ENCODE peak calls at places on chromosomes 13 and 19, in five cellular contexts. D is gastrocnemius medialis; P is CD8-positive, alpha-beta memory T cell; A is thoracic aorta; Z is ascending aorta. E is an unnamed sample. For H3K4me1, the result is how much of the 10 kb centered on the place peaks cover.

GRCh38 chr19:46355234-46355990 is 8.5 kb downstream of the PPP5C start:
- DNase-seq in D (no peak), P (no peak), A (no peak), Z (no peak), E (no peak)

GRCh38 chr19:51712461-51713081 is 11.2 kb downstream of the HAS1 start:
- DNase-seq in D (no peak), P (no peak), A (no peak), Z (peak), E (no peak)

GRCh38 chr13:90447735-90448103 is 899.8 kb upstream of the MIR17HG start:
- DNase-seq in D (no peak), P (no peak), A (no peak), Z (no peak), E (no peak)

GRCh38 chr13:113658836-113659235 is 838 bp upstream of the ATP4B start:
- DNase-seq in D (peak), P (no peak), A (no peak), Z (peak), E (peak)

GRCh38 chr13:67048793-67049150 is 181.4 kb downstream of the PCDH9 start:
- DNase-seq in D (no peak), P (no peak), A (no peak), Z (no peak), E (no peak)

GRCh38 chr19:45179063-45179847 is 671 bp downstream of the BLOC1S3 start:
- DNase-seq in D (no peak), P (peak), A (no peak), Z (no peak), E (peak)

GRCh38 chr19:6476155-6476895 is 5.3 kb downstream of the DENND1C start:
- DNase-seq in D (peak), P (peak), A (no peak), Z (no peak), E (peak)

GRCh38 chr13:76937416-76937815 is 10.9 kb upstream of the ACOD1 start:
- DNase-seq in D (no peak), P (no peak), A (no peak), Z (no peak), E (no peak)

GRCh38 chr19:52648336-52648990 is 10.3 kb upstream of the ZNF83 start:
- DNase-seq in D (no peak), P (no peak), A (no peak), Z (no peak), E (no peak)

GRCh38 chr19:1748115-1748702 is 5.1 kb upstream of the ONECUT3 start:
- DNase-seq in D (no peak), P (no peak), A (no peak), Z (no peak), E (no peak)

GRCh38 chr19:5628470-5628869 is 5.6 kb downstream of the SAFB start:
- DNase-seq in D (no peak), P (no peak), A (no peak), Z (no peak), E (no peak)

GRCh38 chr13:27393101-27393500 is 31.3 kb upstream of the GTF3A start:
- DNase-seq in D (no peak), P (no peak), A (no peak), Z (no peak), E (no peak)

GRCh38 chr13:30734434-30734833 is 909 bp upstream of the ALOX5AP start:
- DNase-seq in D (no peak), P (no peak), A (no peak), Z (no peak), E (no peak)

GRCh38 chr19:2813235-2814160 is 6.2 kb upstream of the ZNF554 start:
- DNase-seq in D (no peak), P (no peak), A (no peak), Z (no peak), E (no peak)

GRCh38 chr19:46009530-46010510 is 13.0 kb downstream of the PGLYRP1 start:
- DNase-seq in D (peak), P (peak), A (no peak), Z (peak), E (peak)

GRCh38 chr13:30464496-30465351 is 1.0 kb downstream of the HMGB1 start:
- DNase-seq in D (peak), P (peak), A (peak), Z (peak), E (peak)

GRCh38 chr13:113825851-113826250 is 38.0 kb downstream of the GAS6 start:
- DNase-seq in D (no peak), P (no peak), A (no peak), Z (no peak), E (no peak)

GRCh38 chr19:27972291-27973040 is 1240.5 kb downstream of the UQCRFS1 start:
- DNase-seq in D (no peak), P (no peak), A (no peak), Z (no peak), E (no peak)

GRCh38 chr13:48631441-48631840 is 22.3 kb upstream of the CYSLTR2 start:
- DNase-seq in D (no peak), P (no peak), A (no peak), Z (no peak), E (no peak)
- H3K4me1 ChIP-seq in D (under half), P (under half), A (under half), Z (under half), E (under half)

GRCh38 chr19:8640402-8641004 is 10.1 kb downstream of the NFILZ start:
- DNase-seq in D (peak), P (no peak), A (no peak), Z (peak), E (peak)

GRCh38 chr19:8641221-8641907 is 10.9 kb downstream of the NFILZ start:
- DNase-seq in D (no peak), P (no peak), A (no peak), Z (no peak), E (no peak)

GRCh38 chr19:8641908-8642547 is 11.6 kb downstream of the NFILZ start:
- DNase-seq in D (no peak), P (no peak), A (no peak), Z (no peak), E (no peak)

GRCh38 chr19:8639821-8640401 is 9.5 kb downstream of the NFILZ start:
- DNase-seq in D (no peak), P (no peak), A (no peak), Z (no peak), E (no peak)

GRCh38 chr19:8643860-8644653 is 13.6 kb downstream of the NFILZ start:
- DNase-seq in D (no peak), P (no peak), A (no peak), Z (no peak), E (no peak)
- H3K4me1 ChIP-seq in D (under half), P (under half), A (under half), Z (under half), E (under half)

GRCh38 chr13:46389457-46389856 is 2.4 kb upstream of the RUBCNL start:
- DNase-seq in D (no peak), P (no peak), A (no peak), Z (no peak), E (no peak)

GRCh38 chr13:46389985-46390384 is 2.9 kb upstream of the RUBCNL start:
- DNase-seq in D (no peak), P (no peak), A (no peak), Z (no peak), E (no peak)

GRCh38 chr13:46388846-46389245 is 1.8 kb upstream of the RUBCNL start:
- DNase-seq in D (no peak), P (no peak), A (no peak), Z (no peak), E (no peak)

GRCh38 chr13:46396341-46396740 is 9.3 kb upstream of the RUBCNL start:
- DNase-seq in D (no peak), P (no peak), A (no peak), Z (no peak), E (no peak)

GRCh38 chr13:46392967-46393366 is 5.9 kb upstream of the RUBCNL start:
- DNase-seq in D (no peak), P (no peak), A (no peak), Z (no peak), E (no peak)
- H3K4me1 ChIP-seq in D (under half), P (under half), A (under half), Z (under half), E (under half)

GRCh38 chr13:83168575-83168974 is 713.7 kb downstream of the SLITRK1 start:
- DNase-seq in D (no peak), P (no peak), A (no peak), Z (no peak), E (no peak)

GRCh38 chr13:83162493-83162892 is 719.8 kb downstream of the SLITRK1 start:
- DNase-seq in D (no peak), P (no peak), A (no peak), Z (no peak), E (no peak)

DNA sequence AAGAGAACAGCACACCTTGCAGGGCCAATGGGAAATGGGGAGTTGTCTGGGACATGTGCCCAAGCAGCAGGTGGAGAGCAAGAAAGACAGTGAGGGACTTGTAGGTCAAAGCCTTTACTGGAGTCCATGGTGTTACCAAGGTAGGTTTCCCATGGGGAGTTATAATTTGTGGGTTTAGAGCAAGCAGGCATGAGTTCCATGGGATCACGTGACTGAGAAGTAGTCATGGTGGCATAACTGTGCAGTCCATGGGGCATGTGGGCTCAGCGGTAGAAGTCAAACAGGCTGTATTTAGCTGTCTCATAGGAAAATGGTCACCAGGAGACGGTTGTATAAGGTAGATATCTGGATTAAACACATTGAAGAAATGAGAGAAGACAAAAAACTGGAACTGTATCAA is 715.1 kb downstream of the SLITRK1 start:
- DNase-seq in D (no peak), P (no peak), A (no peak), Z (no peak), E (no peak)
- H3K4me1 ChIP-seq in D (under half), P (under half), A (under half), Z (under half), E (under half)

GRCh38 chr13:40806241-40806640 is 16.8 kb downstream of the SLC25A15 start:
- DNase-seq in D (no peak), P (no peak), A (no peak), Z (no peak), E (no peak)

GRCh38 chr13:40813662-40814454 is 24.4 kb downstream of the SLC25A15 start:
- DNase-seq in D (no peak), P (no peak), A (no peak), Z (no peak), E (no peak)

GRCh38 chr13:40812102-40812501 is 22.7 kb downstream of the SLC25A15 start:
- DNase-seq in D (no peak), P (no peak), A (no peak), Z (no peak), E (no peak)

GRCh38 chr13:40812724-40813445 is 23.5 kb downstream of the SLC25A15 start:
- DNase-seq in D (no peak), P (no peak), A (no peak), Z (no peak), E (no peak)

GRCh38 chr13:40809471-40809870 is 20.1 kb downstream of the SLC25A15 start:
- DNase-seq in D (no peak), P (no peak), A (no peak), Z (no peak), E (no peak)
- H3K4me1 ChIP-seq in D (under half), P (under half), A (under half), Z (under half), E (under half)

GRCh38 chr19:4378886-4379285 is 21.5 kb downstream of the SH3GL1 start:
- DNase-seq in D (peak), P (no peak), A (no peak), Z (no peak), E (no peak)

GRCh38 chr19:4380254-4380727 is 20.1 kb downstream of the SH3GL1 start:
- DNase-seq in D (no peak), P (peak), A (no peak), Z (no peak), E (peak)

GRCh38 chr19:4376245-4376990 is 23.9 kb downstream of the SH3GL1 start:
- DNase-seq in D (no peak), P (no peak), A (no peak), Z (no peak), E (no peak)

GRCh38 chr19:4376991-4377781 is 23.2 kb downstream of the SH3GL1 start:
- DNase-seq in D (peak), P (no peak), A (no peak), Z (no peak), E (no peak)

DNA sequence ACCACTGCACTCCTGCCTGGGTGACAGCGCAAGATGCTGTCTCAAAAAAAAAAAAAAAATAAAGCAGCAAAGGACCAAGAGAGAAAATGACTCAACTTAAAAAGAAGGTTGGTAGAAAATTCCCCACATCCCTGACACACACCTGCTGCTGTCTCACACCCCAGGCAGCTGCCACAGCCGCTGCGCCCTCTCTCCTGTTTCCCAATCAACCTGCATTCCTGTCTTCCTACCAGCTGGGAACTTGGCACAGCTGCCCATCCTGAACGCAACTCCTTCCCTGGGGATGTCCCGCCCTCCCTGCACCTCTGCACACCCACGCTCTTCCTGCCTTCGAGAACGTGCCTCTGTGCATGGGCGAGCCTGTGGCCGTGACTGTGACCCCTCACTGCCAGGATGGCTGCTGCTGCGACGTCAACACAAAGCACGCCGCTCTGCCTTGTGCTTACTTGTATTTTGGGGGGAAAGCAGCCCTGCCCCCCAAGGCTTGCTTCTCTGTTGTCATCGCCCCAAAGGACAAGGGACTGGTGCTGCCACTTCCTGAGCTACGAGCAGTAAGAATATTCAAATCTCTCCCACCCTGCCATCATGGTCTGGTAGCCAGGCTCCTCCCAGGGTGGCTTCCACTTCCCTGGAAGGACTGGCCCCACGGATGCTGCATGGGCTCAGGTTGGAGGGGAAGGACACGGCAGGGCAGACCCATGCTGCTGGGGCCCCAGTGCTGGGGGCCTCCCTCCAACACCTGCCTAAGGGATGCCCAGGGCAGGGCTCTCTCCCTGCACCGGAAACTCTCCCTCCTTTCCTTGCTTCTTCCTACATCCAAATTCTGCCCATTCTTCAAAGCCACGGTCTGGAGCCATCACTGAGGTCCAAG is 20.7 kb downstream of the SH3GL1 start:
- DNase-seq in D (peak), P (no peak), A (no peak), Z (no peak), E (no peak)
- H3K4me1 ChIP-seq in D (half or more), P (under half), A (under half), Z (under half), E (under half)

DNA sequence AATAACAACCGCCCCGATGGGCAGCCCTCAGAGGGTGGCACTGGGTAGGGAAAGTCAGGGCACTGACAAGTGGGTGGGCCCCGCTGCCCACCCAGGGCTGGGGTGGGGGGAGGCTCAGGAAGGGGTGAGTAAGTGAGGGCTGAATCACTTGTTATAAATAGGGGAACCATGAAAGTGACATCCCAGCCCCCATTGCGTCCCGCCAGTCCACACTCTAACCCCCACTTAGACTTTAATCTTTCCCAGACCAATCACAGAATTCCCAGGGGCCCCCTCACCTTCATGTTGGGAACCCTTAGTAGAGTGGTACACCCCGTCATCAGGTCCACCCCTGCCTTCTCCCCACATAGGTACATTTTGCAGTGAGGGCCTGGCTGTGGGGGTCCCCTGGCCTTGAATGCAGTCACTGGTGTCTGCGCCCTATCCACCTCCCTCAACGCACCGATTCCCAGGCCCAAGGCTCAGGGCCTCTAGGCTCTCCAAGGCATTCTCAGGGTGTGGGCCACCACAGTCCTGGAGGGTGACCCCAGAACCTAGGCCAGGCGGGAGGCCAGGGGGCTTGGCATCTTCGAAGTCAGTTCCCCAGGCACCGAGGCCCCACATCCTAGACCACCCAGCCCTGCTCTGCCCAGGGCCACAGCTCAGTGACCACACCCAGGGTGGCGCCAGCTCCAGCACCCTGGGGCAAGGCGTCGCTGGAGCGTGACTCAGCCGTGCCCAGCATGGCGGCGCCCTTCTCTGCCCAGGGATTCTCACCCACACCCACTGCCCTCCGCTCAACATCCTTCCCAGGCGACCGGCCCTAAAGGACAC is 36.8 kb upstream of the NANOS3 start:
- DNase-seq in D (peak), P (peak), A (no peak), Z (peak), E (no peak)
- H3K4me1 ChIP-seq in D (half or more), P (half or more), A (half or more), Z (under half), E (under half)

DNA sequence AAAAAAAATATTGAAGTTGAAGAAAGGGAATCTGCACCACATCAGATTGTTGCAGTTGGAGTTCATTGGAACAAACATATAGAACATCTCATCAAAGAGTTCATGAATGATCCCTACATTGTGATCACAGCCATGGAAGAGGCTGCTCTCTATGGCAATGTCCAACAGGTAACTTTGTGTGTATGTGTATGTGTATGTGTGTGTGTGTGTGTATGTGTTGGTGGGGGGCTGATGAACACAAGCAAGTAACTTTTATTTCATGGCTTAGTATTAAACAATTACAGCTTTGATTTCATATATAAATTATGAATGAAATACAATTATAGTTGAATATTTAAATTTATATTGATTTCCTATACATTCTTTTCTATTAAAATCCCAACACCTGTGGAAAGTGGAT is 69.4 kb downstream of the SLC7A9 start:
- DNase-seq in D (no peak), P (no peak), A (no peak), Z (no peak), E (no peak)
- H3K4me1 ChIP-seq in D (under half), P (under half), A (under half), Z (under half), E (under half)

GRCh38 chr19:40604647-40605200 is 3.6 kb downstream of the LTBP4 start:
- DNase-seq in D (no peak), P (no peak), A (no peak), Z (no peak), E (peak)
- H3K4me1 ChIP-seq in D (under half), P (half or more), A (half or more), Z (under half), E (under half)